ENCODE peak calls at places on chromosomes 13 and 19, in eight cellular contexts. One of them, this sample, is unnamed.

GRCh38 chr13:89704040-89704439 is 1643.4 kb upstream of the MIR17HG start:
- DNase-seq in AG09309: no peak
- DNase-seq in endothelial cell: no peak
- DNase-seq in foreskin fibroblast: no peak
- DNase-seq in activated naive CD4-positive, alpha-beta T cell: no peak
- DNase-seq in activated T-helper 1 cell treated with anti-CD3 and anti-CD28 coated beads, Interleukin-2, amount 50 U/mL, for 16 hours: no peak
- DNase-seq in foreskin keratinocyte: no peak
- DNase-seq in effector memory CD8-positive, alpha-beta T cell: no peak
- DNase-seq in this sample: no peak

GRCh38 chr13:110070511-110071120 is 236.3 kb downstream of the COL4A1 start:
- DNase-seq in endothelial cell: no peak
- DNase-seq in effector memory CD8-positive, alpha-beta T cell: no peak
- DNase-seq in foreskin keratinocyte: peak; percentile 86
- DNase-seq in foreskin fibroblast: peak; percentile 54
- DNase-seq in activated naive CD4-positive, alpha-beta T cell: no peak
- DNase-seq in activated T-helper 1 cell treated with anti-CD3 and anti-CD28 coated beads, Interleukin-2, amount 50 U/mL, for 16 hours: no peak
- DNase-seq in AG09309: peak; percentile 8
- DNase-seq in this sample: no peak

GRCh38 chr13:74210693-74211393 is 76.6 kb upstream of the KLF12 start:
- DNase-seq in endothelial cell: no peak
- DNase-seq in foreskin fibroblast: peak; percentile 97
- DNase-seq in AG09309: peak; percentile 98
- DNase-seq in effector memory CD8-positive, alpha-beta T cell: no peak
- DNase-seq in activated naive CD4-positive, alpha-beta T cell: no peak
- DNase-seq in foreskin keratinocyte: peak; percentile 81
- DNase-seq in activated T-helper 1 cell treated with anti-CD3 and anti-CD28 coated beads, Interleukin-2, amount 50 U/mL, for 16 hours: no peak
- DNase-seq in this sample: no peak

GRCh38 chr19:17847538-17848366 is at the start of gene JAK3:
- DNase-seq in foreskin keratinocyte: no peak
- DNase-seq in activated naive CD4-positive, alpha-beta T cell: peak; percentile 82
- DNase-seq in effector memory CD8-positive, alpha-beta T cell: peak; percentile 72
- DNase-seq in AG09309: no peak
- DNase-seq in activated T-helper 1 cell treated with anti-CD3 and anti-CD28 coated beads, Interleukin-2, amount 50 U/mL, for 16 hours: peak; percentile 82
- DNase-seq in foreskin fibroblast: peak; percentile 34
- DNase-seq in endothelial cell: peak; percentile 89
- DNase-seq in this sample: peak; percentile 71

GRCh38 chr13:36357692-36358091 is 11.5 kb upstream of the SPART start:
- DNase-seq in activated T-helper 1 cell treated with anti-CD3 and anti-CD28 coated beads, Interleukin-2, amount 50 U/mL, for 16 hours: no peak
- DNase-seq in activated naive CD4-positive, alpha-beta T cell: no peak
- DNase-seq in foreskin fibroblast: no peak
- DNase-seq in AG09309: no peak
- DNase-seq in endothelial cell: no peak
- DNase-seq in effector memory CD8-positive, alpha-beta T cell: no peak
- DNase-seq in foreskin keratinocyte: no peak
- DNase-seq in this sample: no peak

GRCh38 chr19:40341601-40342482 is 6.4 kb downstream of the C19orf47 start:
- DNase-seq in activated T-helper 1 cell treated with anti-CD3 and anti-CD28 coated beads, Interleukin-2, amount 50 U/mL, for 16 hours: no peak
- DNase-seq in effector memory CD8-positive, alpha-beta T cell: no peak
- DNase-seq in foreskin keratinocyte: no peak
- DNase-seq in endothelial cell: no peak
- DNase-seq in foreskin fibroblast: no peak
- DNase-seq in activated naive CD4-positive, alpha-beta T cell: no peak
- DNase-seq in AG09309: no peak
- DNase-seq in this sample: no peak

GRCh38 chr13:42990147-42990990 is 1.7 kb downstream of the EPSTI1 start:
- DNase-seq in foreskin fibroblast: no peak
- DNase-seq in foreskin keratinocyte: no peak
- DNase-seq in effector memory CD8-positive, alpha-beta T cell: no peak
- DNase-seq in endothelial cell: no peak
- DNase-seq in AG09309: no peak
- DNase-seq in activated naive CD4-positive, alpha-beta T cell: no peak
- DNase-seq in activated T-helper 1 cell treated with anti-CD3 and anti-CD28 coated beads, Interleukin-2, amount 50 U/mL, for 16 hours: no peak
- DNase-seq in this sample: no peak

GRCh38 chr19:56978023-56978565 is 137.6 kb upstream of the PEG3 start:
- DNase-seq in endothelial cell: no peak
- DNase-seq in effector memory CD8-positive, alpha-beta T cell: no peak
- DNase-seq in activated naive CD4-positive, alpha-beta T cell: no peak
- DNase-seq in foreskin fibroblast: no peak
- DNase-seq in AG09309: no peak
- DNase-seq in foreskin keratinocyte: no peak
- DNase-seq in activated T-helper 1 cell treated with anti-CD3 and anti-CD28 coated beads, Interleukin-2, amount 50 U/mL, for 16 hours: no peak
- DNase-seq in this sample: no peak

GRCh38 chr19:45767410-45767880 is 1.6 kb downstream of the SIX5 start:
- DNase-seq in effector memory CD8-positive, alpha-beta T cell: no peak
- DNase-seq in endothelial cell: peak; percentile 56
- DNase-seq in foreskin keratinocyte: no peak
- DNase-seq in foreskin fibroblast: peak; percentile 90
- DNase-seq in AG09309: peak; percentile 57
- DNase-seq in activated naive CD4-positive, alpha-beta T cell: no peak
- DNase-seq in activated T-helper 1 cell treated with anti-CD3 and anti-CD28 coated beads, Interleukin-2, amount 50 U/mL, for 16 hours: no peak
- DNase-seq in this sample: no peak

GRCh38 chr19:32396046-32396652 is 9.4 kb upstream of the DPY19L3 start:
- DNase-seq in endothelial cell: no peak
- DNase-seq in foreskin fibroblast: no peak
- DNase-seq in effector memory CD8-positive, alpha-beta T cell: no peak
- DNase-seq in activated naive CD4-positive, alpha-beta T cell: no peak
- DNase-seq in foreskin keratinocyte: peak; percentile 48
- DNase-seq in activated T-helper 1 cell treated with anti-CD3 and anti-CD28 coated beads, Interleukin-2, amount 50 U/mL, for 16 hours: no peak
- DNase-seq in AG09309: no peak
- DNase-seq in this sample: no peak

GRCh38 chr13:33524086-33524485 is 238.5 kb upstream of the STARD13 start:
- DNase-seq in foreskin keratinocyte: no peak
- DNase-seq in activated T-helper 1 cell treated with anti-CD3 and anti-CD28 coated beads, Interleukin-2, amount 50 U/mL, for 16 hours: no peak
- DNase-seq in foreskin fibroblast: peak; percentile 74
- DNase-seq in endothelial cell: no peak
- DNase-seq in effector memory CD8-positive, alpha-beta T cell: no peak
- DNase-seq in AG09309: peak; percentile 80
- DNase-seq in activated naive CD4-positive, alpha-beta T cell: no peak
- DNase-seq in this sample: no peak

GRCh38 chr19:3984584-3984907 is 717 bp downstream of the EEF2 start:
- DNase-seq in foreskin fibroblast: no peak
- DNase-seq in activated T-helper 1 cell treated with anti-CD3 and anti-CD28 coated beads, Interleukin-2, amount 50 U/mL, for 16 hours: no peak
- DNase-seq in effector memory CD8-positive, alpha-beta T cell: no peak
- DNase-seq in endothelial cell: no peak
- DNase-seq in foreskin keratinocyte: no peak
- DNase-seq in AG09309: no peak
- DNase-seq in activated naive CD4-positive, alpha-beta T cell: no peak
- DNase-seq in this sample: no peak

GRCh38 chr13:55566779-55567178 is 1573.9 kb upstream of the PRR20A start:
- DNase-seq in foreskin keratinocyte: no peak
- DNase-seq in activated T-helper 1 cell treated with anti-CD3 and anti-CD28 coated beads, Interleukin-2, amount 50 U/mL, for 16 hours: no peak
- DNase-seq in activated naive CD4-positive, alpha-beta T cell: no peak
- DNase-seq in effector memory CD8-positive, alpha-beta T cell: no peak
- DNase-seq in endothelial cell: no peak
- DNase-seq in foreskin fibroblast: no peak
- DNase-seq in AG09309: no peak
- DNase-seq in this sample: no peak

GRCh38 chr19:3071764-3072163 is 9.5 kb upstream of the TLE5 start:
- DNase-seq in endothelial cell: no peak
- DNase-seq in foreskin fibroblast: no peak
- DNase-seq in foreskin keratinocyte: no peak
- DNase-seq in activated T-helper 1 cell treated with anti-CD3 and anti-CD28 coated beads, Interleukin-2, amount 50 U/mL, for 16 hours: no peak
- DNase-seq in effector memory CD8-positive, alpha-beta T cell: no peak
- DNase-seq in AG09309: no peak
- DNase-seq in activated naive CD4-positive, alpha-beta T cell: no peak
- DNase-seq in this sample: no peak

GRCh38 chr19:51921949-51922348 is 5.3 kb upstream of the ZNF613 start:
- DNase-seq in activated T-helper 1 cell treated with anti-CD3 and anti-CD28 coated beads, Interleukin-2, amount 50 U/mL, for 16 hours: no peak
- DNase-seq in effector memory CD8-positive, alpha-beta T cell: no peak
- DNase-seq in activated naive CD4-positive, alpha-beta T cell: no peak
- DNase-seq in foreskin keratinocyte: no peak
- DNase-seq in AG09309: no peak
- DNase-seq in foreskin fibroblast: no peak
- DNase-seq in endothelial cell: no peak
- DNase-seq in this sample: no peak

GRCh38 chr19:12821761-12822160 is 12.6 kb downstream of the RTBDN start:
- DNase-seq in effector memory CD8-positive, alpha-beta T cell: no peak
- DNase-seq in activated T-helper 1 cell treated with anti-CD3 and anti-CD28 coated beads, Interleukin-2, amount 50 U/mL, for 16 hours: no peak
- DNase-seq in activated naive CD4-positive, alpha-beta T cell: no peak
- DNase-seq in endothelial cell: no peak
- DNase-seq in foreskin keratinocyte: no peak
- DNase-seq in AG09309: no peak
- DNase-seq in foreskin fibroblast: no peak
- DNase-seq in this sample: no peak

GRCh38 chr19:32809754-32810153 is 59.8 kb downstream of the SLC7A9 start:
- DNase-seq in foreskin fibroblast: no peak
- DNase-seq in AG09309: no peak
- DNase-seq in activated T-helper 1 cell treated with anti-CD3 and anti-CD28 coated beads, Interleukin-2, amount 50 U/mL, for 16 hours: no peak
- DNase-seq in activated naive CD4-positive, alpha-beta T cell: no peak
- DNase-seq in effector memory CD8-positive, alpha-beta T cell: no peak
- DNase-seq in endothelial cell: no peak
- DNase-seq in foreskin keratinocyte: no peak
- DNase-seq in this sample: no peak

GRCh38 chr19:15021286-15022007 is 27.8 kb upstream of the CASP14 start:
- DNase-seq in activated T-helper 1 cell treated with anti-CD3 and anti-CD28 coated beads, Interleukin-2, amount 50 U/mL, for 16 hours: no peak
- DNase-seq in AG09309: no peak
- DNase-seq in effector memory CD8-positive, alpha-beta T cell: no peak
- DNase-seq in foreskin fibroblast: no peak
- DNase-seq in activated naive CD4-positive, alpha-beta T cell: no peak
- DNase-seq in endothelial cell: no peak
- DNase-seq in foreskin keratinocyte: no peak
- DNase-seq in this sample: no peak

GRCh38 chr19:39951686-39952085 is 17.3 kb upstream of the FCGBP start:
- DNase-seq in activated naive CD4-positive, alpha-beta T cell: no peak
- DNase-seq in activated T-helper 1 cell treated with anti-CD3 and anti-CD28 coated beads, Interleukin-2, amount 50 U/mL, for 16 hours: no peak
- DNase-seq in endothelial cell: no peak
- DNase-seq in foreskin fibroblast: peak; percentile 60
- DNase-seq in AG09309: peak; percentile 5
- DNase-seq in foreskin keratinocyte: peak; percentile 23
- DNase-seq in effector memory CD8-positive, alpha-beta T cell: no peak
- DNase-seq in this sample: no peak

GRCh38 chr19:48975947-48976847 is 11.1 kb downstream of the FTL start:
- DNase-seq in AG09309: no peak
- DNase-seq in activated T-helper 1 cell treated with anti-CD3 and anti-CD28 coated beads, Interleukin-2, amount 50 U/mL, for 16 hours: no peak
- DNase-seq in activated naive CD4-positive, alpha-beta T cell: no peak
- DNase-seq in foreskin fibroblast: no peak
- DNase-seq in endothelial cell: peak; percentile 47
- DNase-seq in foreskin keratinocyte: no peak
- DNase-seq in effector memory CD8-positive, alpha-beta T cell: no peak
- DNase-seq in this sample: no peak

GRCh38 chr19:53294786-53295441 is 27.4 kb upstream of the VN1R4 start:
- DNase-seq in activated T-helper 1 cell treated with anti-CD3 and anti-CD28 coated beads, Interleukin-2, amount 50 U/mL, for 16 hours: no peak
- DNase-seq in foreskin fibroblast: no peak
- DNase-seq in AG09309: no peak
- DNase-seq in foreskin keratinocyte: no peak
- DNase-seq in endothelial cell: no peak
- DNase-seq in activated naive CD4-positive, alpha-beta T cell: no peak
- DNase-seq in effector memory CD8-positive, alpha-beta T cell: no peak
- DNase-seq in this sample: no peak

GRCh38 chr13:23384111-23384510 is 49.4 kb downstream of the SACS start:
- DNase-seq in activated naive CD4-positive, alpha-beta T cell: no peak
- DNase-seq in foreskin fibroblast: peak; percentile 34
- DNase-seq in effector memory CD8-positive, alpha-beta T cell: no peak
- DNase-seq in activated T-helper 1 cell treated with anti-CD3 and anti-CD28 coated beads, Interleukin-2, amount 50 U/mL, for 16 hours: no peak
- DNase-seq in AG09309: peak; percentile 39
- DNase-seq in foreskin keratinocyte: peak; percentile 87
- DNase-seq in endothelial cell: no peak
- DNase-seq in this sample: no peak

GRCh38 chr19:45016388-45017314 is 15.4 kb downstream of the RELB start:
- DNase-seq in effector memory CD8-positive, alpha-beta T cell: peak; percentile 80
- DNase-seq in foreskin fibroblast: peak; percentile 61
- DNase-seq in activated naive CD4-positive, alpha-beta T cell: peak; percentile 50
- DNase-seq in activated T-helper 1 cell treated with anti-CD3 and anti-CD28 coated beads, Interleukin-2, amount 50 U/mL, for 16 hours: peak; percentile 67
- DNase-seq in endothelial cell: peak; percentile 80
- DNase-seq in foreskin keratinocyte: peak; percentile 17
- DNase-seq in AG09309: peak; percentile 69
- DNase-seq in this sample: peak; percentile 75

This sample was measured in natural killer cell.